ENCODE peak calls at places on chromosome 5, in nine cellular contexts. M, O, U, A, W, Z, B, E and G are unnamed samples. For H3K36me3, the result is how much of the 10 kb centered on the place peaks cover.

GRCh38 chr5:61020415-61020814 is 75.4 kb downstream of the NDUFAF2 start:
- DNase-seq in M (no peak), O (no peak), U (peak), A (no peak), W (peak), Z (no peak), B (no peak), E (no peak), G (no peak)

GRCh38 chr5:163580516-163580915 is 75.1 kb downstream of the MAT2B start:
- DNase-seq in M (no peak), O (no peak), U (no peak), A (no peak), W (no peak), Z (no peak), B (peak), E (peak), G (no peak)

GRCh38 chr5:154194348-154195329 is 4.1 kb downstream of the GALNT10 start:
- DNase-seq in M (peak), O (peak), U (peak), A (no peak), W (no peak), Z (peak), B (peak), E (no peak), G (peak)

GRCh38 chr5:153480401-153480800 is 10.1 kb upstream of the GRIA1 start:
- DNase-seq in M (peak), O (no peak), U (no peak), A (no peak), W (no peak), Z (no peak), B (no peak), E (peak), G (no peak)

GRCh38 chr5:4212071-4212739 is 616.6 kb downstream of the IRX1 start:
- DNase-seq in M (no peak), O (no peak), U (no peak), A (no peak), W (no peak), Z (no peak), B (no peak), E (no peak), G (no peak)

GRCh38 chr5:95821110-95822021 is 1.2 kb downstream of the GLRX start:
- DNase-seq in M (peak), O (no peak), U (no peak), A (no peak), W (no peak), Z (no peak), B (no peak), E (no peak), G (no peak)

GRCh38 chr5:143812085-143812705 is at the start of gene HMHB1:
- DNase-seq in M (no peak), O (no peak), U (no peak), A (no peak), W (no peak), Z (no peak), B (no peak), E (no peak), G (no peak)

GRCh38 chr5:61357745-61358144 is 25.7 kb downstream of the ZSWIM6 start:
- DNase-seq in M (peak), O (peak), U (no peak), A (peak), W (peak), Z (peak), B (peak), E (no peak), G (no peak)

GRCh38 chr5:36683821-36684434 is 77.5 kb downstream of the SLC1A3 start:
- DNase-seq in M (peak), O (no peak), U (no peak), A (no peak), W (no peak), Z (peak), B (no peak), E (peak), G (peak)

GRCh38 chr5:57700484-57700883 is 217.9 kb upstream of the ACTBL2 start:
- DNase-seq in M (no peak), O (no peak), U (no peak), A (no peak), W (no peak), Z (no peak), B (no peak), E (no peak), G (no peak)

GRCh38 chr5:61280205-61280604 is 51.9 kb upstream of the ZSWIM6 start:
- DNase-seq in M (peak), O (no peak), U (peak), A (no peak), W (no peak), Z (no peak), B (peak), E (peak), G (peak)

GRCh38 chr5:31333475-31333874 is 140.0 kb downstream of the CDH6 start:
- DNase-seq in M (no peak), O (no peak), U (no peak), A (no peak), W (no peak), Z (no peak), B (no peak), E (no peak), G (no peak)

GRCh38 chr5:31329722-31330121 is 136.2 kb downstream of the CDH6 start:
- DNase-seq in M (peak), O (no peak), U (no peak), A (no peak), W (peak), Z (no peak), B (no peak), E (no peak), G (no peak)

GRCh38 chr5:31335456-31335855 is 142.0 kb downstream of the CDH6 start:
- DNase-seq in M (no peak), O (no peak), U (no peak), A (no peak), W (no peak), Z (no peak), B (no peak), E (no peak), G (no peak)

DNA sequence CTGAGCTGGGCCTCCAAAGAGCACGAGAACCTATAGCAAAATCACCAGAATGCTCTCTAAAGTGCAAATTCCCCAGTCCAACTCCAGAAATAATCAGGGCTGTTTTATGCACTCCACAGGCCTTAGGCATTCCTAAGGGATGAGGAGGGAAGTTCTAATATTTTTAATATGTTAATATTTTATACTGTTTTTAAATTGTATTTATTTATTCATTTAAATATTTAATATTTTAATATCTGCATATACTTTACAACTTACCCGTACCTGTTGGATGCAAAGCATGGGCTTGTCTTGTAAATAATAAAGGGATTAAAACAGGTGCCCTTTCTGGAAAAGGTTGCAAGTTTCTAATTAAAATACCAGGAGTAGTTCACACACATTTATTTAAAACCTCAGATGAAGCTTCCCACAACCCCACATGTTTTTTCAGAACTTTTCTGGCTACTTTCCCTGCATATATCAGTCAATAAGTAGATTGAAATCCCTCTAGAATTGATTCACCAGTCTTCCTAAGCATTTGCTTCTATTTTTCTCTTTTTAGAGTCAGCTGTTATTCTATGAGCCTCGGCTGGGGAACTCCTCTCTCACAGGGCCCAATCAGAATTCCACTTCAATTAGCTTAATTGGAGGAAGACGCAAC is 140.7 kb downstream of the CDH6 start:
- DNase-seq in M (peak), O (no peak), U (no peak), A (no peak), W (no peak), Z (no peak), B (no peak), E (no peak), G (no peak)
- TF ChIP-seq EZH2 in M (no peak), O (no peak), U (no peak), A (no peak), W (no peak), Z (no peak), B (no peak), E (no peak), G (no peak)

GRCh38 chr5:168464214-168464613 is 22.1 kb upstream of the RARS1 start:
- DNase-seq in M (peak), O (no peak), U (no peak), A (no peak), W (no peak), Z (no peak), B (no peak), E (no peak), G (no peak)
- H3K36me3 ChIP-seq in M (under half), O (under half), U (under half), A (under half), W (under half), Z (under half), B (under half), E (under half), G (under half)

GRCh38 chr5:59177644-59178043 is 594.8 kb downstream of the RAB3C start:
- DNase-seq in M (no peak), O (no peak), U (no peak), A (no peak), W (no peak), Z (no peak), B (no peak), E (no peak), G (no peak)

GRCh38 chr5:59180515-59180914 is 597.6 kb downstream of the RAB3C start:
- DNase-seq in M (no peak), O (no peak), U (no peak), A (no peak), W (no peak), Z (no peak), B (no peak), E (no peak), G (no peak)

GRCh38 chr5:59179704-59180103 is 596.8 kb downstream of the RAB3C start:
- DNase-seq in M (no peak), O (no peak), U (no peak), A (no peak), W (no peak), Z (no peak), B (no peak), E (no peak), G (no peak)

GRCh38 chr5:59178071-59178470 is 595.2 kb downstream of the RAB3C start:
- DNase-seq in M (no peak), O (no peak), U (no peak), A (no peak), W (no peak), Z (no peak), B (no peak), E (no peak), G (no peak)

DNA sequence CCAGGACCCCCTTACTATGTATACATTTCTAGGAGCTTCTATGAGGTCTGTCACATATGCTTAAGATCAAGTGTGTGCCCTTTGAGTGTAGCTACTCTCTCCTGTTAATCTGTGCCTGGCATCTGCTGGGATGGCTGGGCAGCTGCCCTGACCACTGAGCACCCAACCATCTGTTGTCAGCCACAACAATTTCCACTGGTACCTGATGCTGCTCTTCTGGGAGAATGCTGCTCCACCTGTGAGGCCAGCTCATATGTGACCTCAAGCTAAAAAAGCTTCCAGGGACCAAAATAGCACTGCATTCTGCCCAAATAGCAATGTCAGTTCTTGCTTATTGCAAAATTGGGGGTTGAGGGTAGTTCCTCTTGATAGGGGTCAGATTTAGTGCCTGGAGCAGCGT is 595.6 kb downstream of the RAB3C start:
- DNase-seq in M (no peak), O (no peak), U (no peak), A (no peak), W (no peak), Z (no peak), B (no peak), E (no peak), G (no peak)
- H3K4me2 ChIP-seq in M (no peak), O (no peak), U (no peak), A (no peak), W (no peak), Z (no peak), B (no peak), E (no peak), G (no peak)

GRCh38 chr5:146342519-146342881 is 3.9 kb downstream of the POU4F3 start:
- DNase-seq in M (no peak), O (no peak), U (no peak), A (no peak), W (no peak), Z (no peak), B (no peak), E (no peak), G (no peak)
- TF ChIP-seq EZH2 in M (no peak), O (peak), U (no peak), A (peak), W (no peak), Z (no peak), B (no peak), E (no peak), G (no peak)